ENCODE peak calls at places on chromosomes 4 and X, in four cellular contexts. A is RWPE2, M is stomach, U is upper lobe of right lung. G is an unnamed sample.

GRCh38 chr4:16617416-16617815 is 281.0 kb downstream of the LDB2 start:
- DNase-seq in A (no peak), M (no peak), U (no peak), G (no peak)

GRCh38 chrX:119512145-119512800 is 44.0 kb downstream of the SLC25A5 start:
- DNase-seq in A (no peak), M (peak; percentile 71), U (peak; percentile 71), G (peak; percentile 77)

GRCh38 chr4:109729155-109729562 is 711 bp downstream of the PLA2G12A start:
- DNase-seq in A (no peak), M (no peak), U (no peak), G (no peak)

GRCh38 chr4:128946929-128947328 is 137.4 kb downstream of the JADE1 start:
- DNase-seq in A (no peak), M (no peak), U (no peak), G (peak; percentile 1)

GRCh38 chr4:20618010-20618409 is 82.2 kb upstream of the PACRGL start:
- DNase-seq in A (no peak), M (no peak), U (peak; percentile 72), G (no peak)

GRCh38 chr4:7740866-7741525 is 198.7 kb downstream of the AFAP1 start:
- DNase-seq in A (no peak), M (no peak), U (no peak), G (no peak)

GRCh38 chr4:186348433-186348832 is 82.4 kb downstream of the F11 start:
- DNase-seq in A (no peak), M (no peak), U (no peak), G (no peak)

GRCh38 chr4:32393806-32394205 is 1673.6 kb downstream of the PCDH7 start:
- DNase-seq in A (no peak), M (no peak), U (no peak), G (no peak)

GRCh38 chrX:70338290-70338689 is 48.4 kb downstream of the KIF4A start:
- DNase-seq in A (no peak), M (no peak), U (no peak), G (no peak)

GRCh38 chr4:121176082-121176706 is 12.1 kb upstream of the TNIP3 start:
- DNase-seq in A (no peak), M (no peak), U (no peak), G (no peak)

GRCh38 chrX:39759526-39760224 is 338.1 kb downstream of the BCOR start:
- DNase-seq in A (no peak), M (peak; percentile 53), U (peak; percentile 66), G (peak; percentile 52)

GRCh38 chr4:10108818-10109783 is 7.5 kb downstream of the WDR1 start:
- DNase-seq in A (no peak), M (no peak), U (no peak), G (no peak)

GRCh38 chr4:89298160-89298559 is 9.4 kb downstream of the GPRIN3 start:
- DNase-seq in A (no peak), M (no peak), U (no peak), G (no peak)

GRCh38 chr4:88320780-88321373 is 36.5 kb upstream of the PPM1K start:
- DNase-seq in A (no peak), M (peak; percentile 30), U (peak; percentile 63), G (peak; percentile 31)

GRCh38 chr4:102625232-102625930 is 124.2 kb downstream of the NFKB1 start:
- DNase-seq in A (no peak), M (peak; percentile 54), U (no peak), G (peak; percentile 32)

GRCh38 chr4:81314196-81314896 is 99.3 kb upstream of the PRKG2 start:
- DNase-seq in A (no peak), M (peak; percentile 83), U (no peak), G (peak; percentile 82)

GRCh38 chrX:40651620-40652223 is 4.4 kb upstream of the CXorf38 start:
- DNase-seq in A (no peak), M (peak; percentile 77), U (no peak), G (peak; percentile 67)

GRCh38 chrX:25003066-25003849 is 12.5 kb downstream of the ARX start:
- DNase-seq in A (no peak), M (no peak), U (no peak), G (no peak)

GRCh38 chr4:21893136-21893535 is 55.4 kb downstream of the KCNIP4 start:
- DNase-seq in A (no peak), M (no peak), U (no peak), G (no peak)

GRCh38 chr4:69823481-69824186 is 36.3 kb downstream of the SULT1E1 start:
- DNase-seq in A (no peak), M (peak; percentile 80), U (peak; percentile 76), G (peak; percentile 76)

GRCh38 chrX:134236690-134237362 is at the start of gene CCDC160:
- DNase-seq in A (no peak), M (peak; percentile 73), U (peak; percentile 73), G (peak; percentile 50)

GRCh38 chr4:17561195-17561909 is 15.6 kb upstream of the LAP3 start:
- DNase-seq in A (no peak), M (no peak), U (no peak), G (no peak)

DNA sequence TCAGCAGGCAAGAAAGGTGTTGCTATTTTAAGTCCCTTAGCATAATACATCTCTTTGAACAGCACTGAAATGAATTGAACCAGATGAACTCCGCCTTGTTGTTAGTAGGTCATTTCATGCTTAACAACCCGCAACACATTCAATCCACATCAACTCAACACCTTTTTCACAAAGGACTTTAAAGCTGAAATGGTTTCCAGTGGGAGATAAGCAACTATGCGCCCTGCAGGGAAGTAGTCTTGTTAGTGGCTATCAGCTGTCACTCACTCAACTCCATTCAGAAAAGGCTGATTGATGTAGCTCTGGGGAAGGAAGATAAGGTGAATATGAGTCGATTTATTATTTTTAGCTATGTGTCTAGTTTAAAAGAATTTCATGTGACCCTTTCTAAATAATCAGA is 46.0 kb downstream of the ATP8A1 start:
- DNase-seq in A (no peak), M (no peak), U (no peak), G (no peak)
- H3K36me3 ChIP-seq in A (no peaks in the 10 kb centered on the region), M (peaks cover 6% of the 10 kb centered on the region), U (peaks cover 8% of the 10 kb centered on the region), G (no peaks in the 10 kb centered on the region)

GRCh38 chr4:56450342-56450741 is 14.3 kb downstream of the PAICS start:
- DNase-seq in A (no peak), M (no peak), U (no peak), G (no peak)
- H3K36me3 ChIP-seq in A (peaks cover 98% of the 10 kb centered on the region), M (peaks cover 74% of the 10 kb centered on the region), U (peaks cover 42% of the 10 kb centered on the region), G (no peaks in the 10 kb centered on the region)

GRCh38 chr4:39846705-39847104 is 131.0 kb downstream of the PDS5A start:
- DNase-seq in A (no peak), M (no peak), U (no peak), G (no peak)
- H3K36me3 ChIP-seq in A (peaks cover 88% of the 10 kb centered on the region), M (peaks cover 80% of the 10 kb centered on the region), U (peaks cover 68% of the 10 kb centered on the region), G (peaks cover 5% of the 10 kb centered on the region)

GRCh38 chr4:182885738-182886077 is 31.5 kb downstream of the DCTD start:
- DNase-seq in A (no peak), M (no peak), U (no peak), G (no peak)
- H3K36me3 ChIP-seq in A (peaks cover 53% of the 10 kb centered on the region), M (peaks cover 69% of the 10 kb centered on the region), U (peaks cover 39% of the 10 kb centered on the region), G (no peaks in the 10 kb centered on the region)

GRCh38 chr4:3373468-3373867 is 68.3 kb upstream of the HGFAC start:
- DNase-seq in A (no peak), M (no peak), U (no peak), G (no peak)
- H3K36me3 ChIP-seq in A (no peaks in the 10 kb centered on the region), M (peaks cover 13% of the 10 kb centered on the region), U (no peaks in the 10 kb centered on the region), G (no peaks in the 10 kb centered on the region)

DNA sequence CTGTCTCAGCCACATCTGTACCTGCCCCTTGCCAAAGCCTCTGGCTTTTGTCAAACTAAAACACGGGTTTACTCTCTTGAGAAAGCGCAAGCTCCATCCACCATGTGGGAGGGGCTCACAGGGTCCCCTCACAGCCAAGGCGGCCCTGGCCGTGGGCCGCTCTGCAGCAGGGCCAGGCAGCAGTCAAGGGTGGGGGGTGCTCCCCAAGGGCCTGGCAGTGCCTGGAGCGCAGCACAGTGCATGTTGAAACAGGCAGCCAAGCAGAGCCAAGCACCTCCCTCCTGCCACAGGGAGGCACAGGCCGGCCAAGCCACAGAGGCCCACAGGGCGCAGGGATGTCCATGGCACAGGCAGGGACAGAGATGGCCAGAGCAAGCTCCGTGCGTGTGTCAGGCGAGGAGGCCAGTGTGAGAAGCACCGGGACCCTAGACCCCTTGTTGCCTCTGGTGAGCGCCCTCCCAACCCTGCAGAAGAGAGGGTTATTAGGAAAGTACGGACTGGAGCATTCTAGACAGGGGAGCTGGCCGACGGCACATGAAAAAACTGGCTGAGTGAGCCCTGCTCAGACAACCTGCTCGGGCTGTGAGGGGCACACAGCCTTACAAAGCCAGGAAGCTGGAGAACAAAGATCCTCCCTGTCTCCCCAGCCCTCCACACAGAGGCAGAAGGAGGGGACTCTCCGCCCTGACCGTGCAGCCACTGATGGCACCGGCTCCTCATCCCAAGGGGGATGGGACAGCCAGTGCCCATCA is 39.0 kb downstream of the FAM53A start:
- DNase-seq in A (no peak), M (peak; percentile 72), U (peak; percentile 68), G (no peak)
- H3K36me3 ChIP-seq in A (no peaks in the 10 kb centered on the region), M (no peaks in the 10 kb centered on the region), U (no peaks in the 10 kb centered on the region), G (no peaks in the 10 kb centered on the region)

GRCh38 chr4:40516651-40517050 is 113.0 kb downstream of the RBM47 start:
- DNase-seq in A (no peak), M (peak; percentile 52), U (no peak), G (peak; percentile 48)
- H3K36me3 ChIP-seq in A (no peaks in the 10 kb centered on the region), M (no peaks in the 10 kb centered on the region), U (no peaks in the 10 kb centered on the region), G (no peaks in the 10 kb centered on the region)

G was measured in Caco-2.